ENCODE peak calls at places on chromosomes 1 and 21, in four cellular contexts. T is uterus, J is ovary, Q is upper lobe of right lung. Y is an unnamed sample.

GRCh38 chr1:47813970-47814369 is 183.2 kb downstream of the TRABD2B start:
- DNase-seq in T (no peak), J (no peak), Q (no peak), Y (no peak)

GRCh38 chr1:202343652-202344349 is 2.1 kb upstream of the UBE2T start:
- DNase-seq in T (no peak), J (no peak), Q (no peak), Y (peak; percentile 64)

GRCh38 chr1:199044191-199044590 is 405.4 kb downstream of the PTPRC start:
- DNase-seq in T (no peak), J (no peak), Q (no peak), Y (no peak)

GRCh38 chr1:218664385-218665170 is 319.4 kb downstream of the TGFB2 start:
- DNase-seq in T (no peak), J (no peak), Q (no peak), Y (no peak)

GRCh38 chr1:77797991-77798390 is 18.5 kb downstream of the MIGA1 start:
- DNase-seq in T (no peak), J (no peak), Q (no peak), Y (no peak)

GRCh38 chr1:232988572-232989040 is 38.2 kb downstream of the NTPCR start:
- DNase-seq in T (no peak), J (no peak), Q (no peak), Y (no peak)

GRCh38 chr21:45471229-45472052 is 66.5 kb downstream of the COL18A1 start:
- DNase-seq in T (peak; percentile 69), J (no peak), Q (no peak), Y (no peak)

GRCh38 chr1:52706136-52706670 is 8.1 kb upstream of the COA7 start:
- DNase-seq in T (no peak), J (no peak), Q (no peak), Y (no peak)

GRCh38 chr1:161089251-161089924 is at the start of gene NECTIN4:
- DNase-seq in T (no peak), J (no peak), Q (peak; percentile 87), Y (no peak)

GRCh38 chr1:118204648-118205047 is 19.6 kb upstream of the SPAG17 start:
- DNase-seq in T (no peak), J (no peak), Q (no peak), Y (no peak)

GRCh38 chr21:34592120-34592561 is 22.8 kb downstream of the RCAN1 start:
- DNase-seq in T (no peak), J (no peak), Q (no peak), Y (no peak)

GRCh38 chr1:164768045-164768402 is 209.0 kb downstream of the PBX1 start:
- DNase-seq in T (no peak), J (no peak), Q (no peak), Y (no peak)

GRCh38 chr1:109767596-109768334 is 4.0 kb upstream of the EPS8L3 start:
- DNase-seq in T (peak; percentile 6), J (peak; percentile 31), Q (peak; percentile 45), Y (no peak)

GRCh38 chr21:36260030-36260787 is 59.8 kb upstream of the MORC3 start:
- DNase-seq in T (peak; percentile 58), J (peak; percentile 41), Q (no peak), Y (peak; percentile 72)

GRCh38 chr1:97904528-97904927 is 16.3 kb downstream of the DPYD start:
- DNase-seq in T (no peak), J (no peak), Q (no peak), Y (no peak)

GRCh38 chr1:93585059-93585966 is 96.3 kb downstream of the BCAR3 start:
- DNase-seq in T (peak; percentile 33), J (peak; percentile 58), Q (peak; percentile 97), Y (no peak)

GRCh38 chr1:232306269-232306911 is 323.5 kb downstream of the SIPA1L2 start:
- DNase-seq in T (peak; percentile 38), J (peak; percentile 50), Q (peak; percentile 74), Y (no peak)

GRCh38 chr1:161810780-161811179 is 44.7 kb downstream of the ATF6 start:
- DNase-seq in T (no peak), J (no peak), Q (no peak), Y (no peak)

GRCh38 chr1:64823691-64824476 is 79.0 kb downstream of the RAVER2 start:
- DNase-seq in T (peak; percentile 77), J (peak; percentile 72), Q (peak; percentile 61), Y (peak; percentile 77)

GRCh38 chr1:61158592-61158991 is 76.2 kb downstream of the NFIA start:
- DNase-seq in T (no peak), J (no peak), Q (no peak), Y (no peak)

GRCh38 chr1:40897499-40897898 is 35.3 kb upstream of the CITED4 start:
- DNase-seq in T (no peak), J (no peak), Q (no peak), Y (no peak)

GRCh38 chr1:44237721-44238457 is 24.6 kb downstream of the DMAP1 start:
- DNase-seq in T (peak; percentile 92), J (no peak), Q (peak; percentile 74), Y (peak; percentile 56)

GRCh38 chr21:28892550-28893111 is 100.0 kb downstream of the LTN1 start:
- DNase-seq in T (no peak), J (no peak), Q (no peak), Y (no peak)

GRCh38 chr1:78126506-78126905 is 80.7 kb downstream of the GIPC2 start:
- DNase-seq in T (no peak), J (no peak), Q (no peak), Y (no peak)

GRCh38 chr1:230327892-230328284 is 98.2 kb downstream of the PGBD5 start:
- DNase-seq in T (no peak), J (no peak), Q (no peak), Y (no peak)

GRCh38 chr1:205601209-205601608 is 30.6 kb downstream of the ELK4 start:
- DNase-seq in T (no peak), J (no peak), Q (no peak), Y (no peak)

GRCh38 chr1:205976708-205977107 is 26.5 kb downstream of the RAB7B start:
- DNase-seq in T (no peak), J (no peak), Q (peak; percentile 47), Y (no peak)

GRCh38 chr21:38714998-38715397 is 90.7 kb upstream of the ETS2 start:
- DNase-seq in T (no peak), J (no peak), Q (no peak), Y (no peak)

GRCh38 chr1:51733793-51734522 is 117.1 kb downstream of the OSBPL9 start:
- DNase-seq in T (no peak), J (no peak), Q (no peak), Y (no peak)

GRCh38 chr1:234941711-234942320 is 186.8 kb downstream of the TOMM20 start:
- DNase-seq in T (no peak), J (no peak), Q (no peak), Y (no peak)

GRCh38 chr1:21906173-21907078 is 30.7 kb downstream of the HSPG2 start:
- DNase-seq in T (peak; percentile 89), J (no peak), Q (peak; percentile 72), Y (no peak)

GRCh38 chr1:21909286-21909759 is 27.8 kb downstream of the HSPG2 start:
- DNase-seq in T (no peak), J (no peak), Q (no peak), Y (no peak)

GRCh38 chr1:21907079-21907418 is 30.1 kb downstream of the HSPG2 start:
- DNase-seq in T (no peak), J (no peak), Q (no peak), Y (no peak)

GRCh38 chr1:21909787-21910503 is 27.2 kb downstream of the HSPG2 start:
- DNase-seq in T (peak; percentile 85), J (peak; percentile 74), Q (peak; percentile 65), Y (no peak)

DNA sequence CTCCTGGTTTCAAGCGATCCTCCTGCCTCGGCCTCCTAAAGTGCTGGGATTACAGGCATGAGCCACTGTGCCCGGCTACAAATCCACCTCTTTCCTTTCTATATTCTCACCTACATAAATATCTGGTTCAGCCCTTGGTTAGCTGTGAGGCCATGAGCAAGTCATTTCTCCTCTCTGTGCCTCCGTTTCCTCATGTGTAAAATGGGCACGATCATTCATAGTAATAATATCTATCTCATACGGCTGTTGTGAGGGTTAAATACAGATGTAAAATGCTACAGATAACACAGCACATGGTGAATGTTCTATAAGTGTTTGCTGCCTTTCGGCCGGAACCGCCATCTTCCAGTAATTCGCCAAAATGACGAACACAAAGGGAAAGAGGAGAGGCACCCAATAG is 29.4 kb downstream of the HSPG2 start:
- DNase-seq in T (no peak), J (no peak), Q (no peak), Y (no peak)
- H3K4me1 ChIP-seq in T (peaks cover 74% of the 10 kb centered on the region), J (peaks cover 28% of the 10 kb centered on the region), Q (peaks cover 94% of the 10 kb centered on the region), Y (no peaks in the 10 kb centered on the region)

DNA sequence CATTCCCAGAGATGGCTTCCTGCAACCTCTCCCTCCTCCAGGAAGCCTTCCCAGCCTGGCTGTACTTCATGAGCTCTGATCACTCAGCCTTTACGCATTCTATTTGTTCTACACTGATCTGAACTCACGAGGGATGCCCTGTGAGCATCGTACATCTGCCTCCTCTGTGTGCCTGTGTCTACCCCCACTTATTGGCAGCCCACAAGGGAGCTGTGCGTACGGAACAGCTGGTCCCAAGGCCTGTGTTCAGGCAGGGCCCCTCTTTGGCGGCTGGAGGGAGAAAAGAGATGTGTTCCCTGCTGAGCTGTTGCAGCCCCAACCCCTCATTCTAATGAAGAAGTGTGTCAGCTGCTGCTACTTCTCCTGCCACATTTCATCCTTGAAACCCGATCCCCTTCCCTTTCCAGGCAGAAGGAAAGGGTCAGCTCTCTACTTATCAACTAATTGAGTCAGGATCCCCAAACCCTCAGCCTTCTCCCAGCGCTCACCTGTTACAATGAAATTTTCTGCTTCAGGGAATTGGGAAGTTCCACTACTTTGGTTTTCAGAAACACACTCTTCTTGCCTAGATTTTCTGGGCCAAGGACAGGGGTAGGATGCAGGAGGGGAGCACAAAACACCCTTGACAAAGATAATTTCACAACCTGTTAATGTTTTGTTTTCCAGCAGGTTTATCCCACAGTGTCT is 3.2 kb downstream of the INKA2 start:
- DNase-seq in T (peak; percentile 11), J (no peak), Q (no peak), Y (no peak)
- H3K4me1 ChIP-seq in T (peaks cover 6% of the 10 kb centered on the region), J (peaks cover 18% of the 10 kb centered on the region), Q (peaks cover 35% of the 10 kb centered on the region), Y (peaks cover 31% of the 10 kb centered on the region)

GRCh38 chr1:184882649-184883303 is 91.5 kb downstream of the NIBAN1 start:
- DNase-seq in T (peak; percentile 54), J (no peak), Q (no peak), Y (no peak)
- H3K4me1 ChIP-seq in T (no peaks in the 10 kb centered on the region), J (no peaks in the 10 kb centered on the region), Q (no peaks in the 10 kb centered on the region), Y (no peaks in the 10 kb centered on the region)

GRCh38 chr1:196667131-196667530 is 15.3 kb downstream of the CFH start:
- DNase-seq in T (no peak), J (no peak), Q (no peak), Y (no peak)
- H3K4me1 ChIP-seq in T (no peaks in the 10 kb centered on the region), J (peaks cover 3% of the 10 kb centered on the region), Q (no peaks in the 10 kb centered on the region), Y (no peaks in the 10 kb centered on the region)

Y was measured in CD4-positive, CD25-positive, alpha-beta regulatory T cell.